ENCODE peak calls at places on chromosomes 16 and 17, in nine cellular contexts. R, E, V, F, W, N, B, X and Y are unnamed samples.

GRCh38 chr16:2512920-2513404 is 790 bp upstream of the ATP6V0C start:
- DNase-seq in R (peak; percentile 49), E (no peak), V (no peak), F (no peak), W (peak; percentile 69), N (no peak), B (no peak), X (no peak), Y (no peak)

GRCh38 chr17:64150237-64151015 is 20.5 kb upstream of the ERN1 start:
- DNase-seq in R (peak; percentile 95), E (no peak), V (peak; percentile 35), F (no peak), W (peak; percentile 81), N (no peak), B (peak; percentile 77), X (peak; percentile 28), Y (peak; percentile 57)

GRCh38 chr16:8867483-8868271 is 1.1 kb downstream of the CARHSP1 start:
- DNase-seq in R (no peak), E (no peak), V (no peak), F (peak; percentile 37), W (no peak), N (no peak), B (peak; percentile 62), X (no peak), Y (no peak)

GRCh38 chr16:71255721-71256120 is 25.2 kb upstream of the HYDIN start:
- DNase-seq in R (no peak), E (no peak), V (no peak), F (no peak), W (no peak), N (no peak), B (no peak), X (no peak), Y (no peak)

GRCh38 chr16:49748322-49748721 is 107.6 kb downstream of the ZNF423 start:
- DNase-seq in R (peak; percentile 45), E (no peak), V (no peak), F (peak; percentile 57), W (no peak), N (peak; percentile 81), B (no peak), X (peak; percentile 58), Y (peak; percentile 56)

GRCh38 chr17:77577491-77577890 is 381.0 kb upstream of the TNRC6C start:
- DNase-seq in R (no peak), E (no peak), V (no peak), F (no peak), W (peak; percentile 30), N (no peak), B (no peak), X (no peak), Y (no peak)

GRCh38 chr16:24626251-24626650 is 86.9 kb downstream of the RBBP6 start:
- DNase-seq in R (no peak), E (no peak), V (peak; percentile 39), F (peak; percentile 5), W (no peak), N (no peak), B (no peak), X (peak; percentile 60), Y (peak; percentile 61)

GRCh38 chr17:74729866-74730265 is 7.2 kb upstream of the RAB37 start:
- DNase-seq in R (no peak), E (no peak), V (no peak), F (no peak), W (peak; percentile 33), N (no peak), B (no peak), X (no peak), Y (no peak)

GRCh38 chr17:7894866-7895265 is 6.3 kb downstream of the CHD3 start:
- DNase-seq in R (no peak), E (no peak), V (no peak), F (no peak), W (peak; percentile 10), N (no peak), B (no peak), X (no peak), Y (no peak)

GRCh38 chr17:38336838-38337237 is 6.9 kb downstream of the GPR179 start:
- DNase-seq in R (no peak), E (no peak), V (no peak), F (no peak), W (no peak), N (no peak), B (no peak), X (no peak), Y (no peak)

GRCh38 chr17:44022246-44022645 is 7.5 kb upstream of the TMEM101 start:
- DNase-seq in R (no peak), E (no peak), V (no peak), F (no peak), W (no peak), N (no peak), B (no peak), X (no peak), Y (no peak)

GRCh38 chr17:54813896-54814295 is 86.8 kb upstream of the TOM1L1 start:
- DNase-seq in R (no peak), E (no peak), V (no peak), F (no peak), W (no peak), N (no peak), B (no peak), X (no peak), Y (no peak)

GRCh38 chr17:42347198-42347597 is 41.0 kb downstream of the STAT3 start:
- DNase-seq in R (peak; percentile 82), E (peak; percentile 76), V (peak; percentile 88), F (peak; percentile 90), W (no peak), N (peak; percentile 87), B (peak; percentile 67), X (peak; percentile 85), Y (peak; percentile 72)

GRCh38 chr16:31487720-31488629 is 5.1 kb downstream of the SLC5A2 start:
- DNase-seq in R (peak; percentile 63), E (no peak), V (no peak), F (no peak), W (peak; percentile 91), N (peak; percentile 32), B (peak; percentile 75), X (no peak), Y (no peak)

GRCh38 chr16:50096791-50097190 is 31.0 kb downstream of the HEATR3 start:
- DNase-seq in R (no peak), E (peak; percentile 65), V (peak; percentile 91), F (peak; percentile 53), W (no peak), N (peak; percentile 81), B (no peak), X (peak; percentile 75), Y (peak; percentile 10)

GRCh38 chr17:80632046-80632581 is 87.5 kb downstream of the RPTOR start:
- DNase-seq in R (no peak), E (no peak), V (peak; percentile 29), F (no peak), W (no peak), N (no peak), B (no peak), X (no peak), Y (no peak)

GRCh38 chr17:73348018-73348823 is 36.4 kb upstream of the CDC42EP4 start:
- DNase-seq in R (no peak), E (no peak), V (no peak), F (no peak), W (no peak), N (no peak), B (no peak), X (no peak), Y (no peak)
- TF ChIP-seq CTCF in R (no peak), E (no peak), V (no peak), F (no peak), W (no peak), N (no peak), B (no peak), X (no peak), Y (no peak)

GRCh38 chr17:48612456-48612853 is 1.6 kb upstream of the HOXB7 start:
- DNase-seq in R (no peak), E (no peak), V (no peak), F (peak; percentile 61), W (no peak), N (no peak), B (no peak), X (no peak), Y (no peak)

GRCh38 chr17:48610282-48611211 is at the start of gene HOXB7:
- DNase-seq in R (no peak), E (no peak), V (peak; percentile 64), F (peak; percentile 80), W (peak; percentile 80), N (no peak), B (peak; percentile 45), X (no peak), Y (no peak)

GRCh38 chr17:48611681-48612455 is 1.1 kb upstream of the HOXB7 start:
- DNase-seq in R (no peak), E (no peak), V (no peak), F (peak; percentile 61), W (no peak), N (no peak), B (no peak), X (no peak), Y (no peak)

GRCh38 chr17:48609754-48610281 is 999 bp downstream of the HOXB7 start:
- DNase-seq in R (no peak), E (no peak), V (no peak), F (peak; percentile 7), W (no peak), N (no peak), B (no peak), X (no peak), Y (no peak)

DNA sequence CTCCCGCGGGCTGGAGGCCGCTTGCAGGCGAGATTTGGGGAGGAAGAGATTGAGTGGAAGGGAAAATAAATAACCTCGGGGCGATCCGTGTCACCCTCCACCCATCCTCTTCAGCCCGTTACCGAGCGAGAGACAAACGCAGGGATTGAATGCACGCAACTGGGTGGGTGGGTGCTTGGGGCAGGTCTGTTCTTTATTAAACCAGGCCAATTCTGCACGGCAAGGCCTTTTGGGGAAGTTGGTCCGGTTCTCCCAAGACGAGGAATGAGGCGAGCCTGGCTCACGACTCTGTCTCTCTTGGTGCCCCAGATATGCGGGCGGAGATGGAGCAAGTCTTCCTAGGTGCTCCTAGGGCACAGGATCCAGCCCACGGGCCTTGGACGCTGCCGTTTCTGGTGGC is 396 bp upstream of the HOXB7 start:
- DNase-seq in R (no peak), E (no peak), V (no peak), F (peak; percentile 49), W (no peak), N (no peak), B (no peak), X (no peak), Y (no peak)
- H3K4me3 ChIP-seq in R (no peak overlapping the region), E (peak overlapping the region; percentile 30), V (peak overlapping the region; percentile 67), F (peak overlapping the region; percentile 75), W (peak overlapping the region; percentile 64), N (peak overlapping the region; percentile 94), B (peak overlapping the region; percentile 62), X (no peak overlapping the region), Y (peak overlapping the region; percentile 41)

DNA sequence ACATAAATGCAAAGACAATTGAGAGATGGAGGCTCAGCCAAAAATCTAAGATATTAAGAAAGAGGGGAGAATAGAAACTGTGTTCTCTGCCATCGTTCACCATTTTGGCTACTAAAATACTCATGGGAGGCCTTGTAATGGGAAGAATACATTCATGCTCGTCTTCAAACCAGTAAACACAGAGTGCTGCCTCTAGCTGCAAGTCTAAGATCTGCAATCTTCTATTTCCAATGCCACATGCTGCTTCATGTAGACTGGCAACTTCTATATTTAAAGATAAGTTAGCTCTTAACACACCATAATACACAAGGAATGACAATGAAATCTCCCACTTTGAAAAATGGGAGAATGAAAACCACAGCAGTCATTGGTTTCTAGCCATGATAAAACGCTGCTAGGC is 387.3 kb downstream of the HS3ST3B1 start:
- DNase-seq in R (no peak), E (no peak), V (no peak), F (no peak), W (no peak), N (no peak), B (no peak), X (peak; percentile 2), Y (no peak)
- TF ChIP-seq CTCF in R (no peak), E (peak; percentile 26), V (peak; percentile 25), F (no peak), W (no peak), N (no peak), B (no peak), X (peak; percentile 17), Y (peak; percentile 6)

GRCh38 chr17:76132574-76133338 is 8.3 kb downstream of the FOXJ1 start:
- DNase-seq in R (peak; percentile 83), E (no peak), V (no peak), F (no peak), W (peak; percentile 88), N (no peak), B (peak; percentile 78), X (no peak), Y (no peak)
- H3K4me3 ChIP-seq in R (no peak overlapping the region), E (no peak overlapping the region), V (no peak overlapping the region), F (no peak overlapping the region), W (peak overlapping the region; percentile 8), N (no peak overlapping the region), B (no peak overlapping the region), X (no peak overlapping the region), Y (no peak overlapping the region)